ENCODE peak calls at places on chromosomes 4 and X, in four cellular contexts. J is breast epithelium, D is cardiac muscle cell, X is transverse colon. Z is an unnamed sample.

GRCh38 chr4:110142461-110142860 is 56.0 kb downstream of the ELOVL6 start:
- DNase-seq in J (no peak), D (no peak), X (no peak), Z (no peak)

GRCh38 chr4:168218663-168219062 is 99.9 kb downstream of the DDX60 start:
- DNase-seq in J (no peak), D (peak), X (no peak), Z (no peak)

GRCh38 chr4:25892796-25893195 is 21.2 kb upstream of the SMIM20 start:
- DNase-seq in J (no peak), D (no peak), X (no peak), Z (no peak)

GRCh38 chr4:57131849-57132745 is 21.9 kb upstream of the IGFBP7 start:
- DNase-seq in J (peak), D (peak), X (no peak), Z (no peak)

GRCh38 chr4:114383721-114384120 is 214.9 kb upstream of the UGT8 start:
- DNase-seq in J (no peak), D (peak), X (no peak), Z (no peak)

GRCh38 chrX:126165721-126166401 is at the start of gene DCAF12L2:
- DNase-seq in J (no peak), D (peak), X (no peak), Z (no peak)

GRCh38 chrX:122134291-122134690 is 1049.8 kb upstream of the GRIA3 start:
- DNase-seq in J (no peak), D (no peak), X (no peak), Z (no peak)

GRCh38 chrX:3326721-3327120 is 19.7 kb downstream of the MXRA5 start:
- DNase-seq in J (no peak), D (no peak), X (no peak), Z (no peak)

GRCh38 chr4:79078339-79078738 is 139.1 kb upstream of the PAQR3 start:
- DNase-seq in J (no peak), D (peak), X (no peak), Z (no peak)

GRCh38 chr4:113878718-113879117 is 100.7 kb downstream of the ARSJ start:
- DNase-seq in J (no peak), D (peak), X (no peak), Z (no peak)

GRCh38 chr4:172726001-172726423 is 442.6 kb upstream of the GALNT7 start:
- DNase-seq in J (no peak), D (no peak), X (peak), Z (no peak)

GRCh38 chr4:152217896-152218295 is 318.0 kb downstream of the FBXW7 start:
- DNase-seq in J (no peak), D (no peak), X (no peak), Z (no peak)

GRCh38 chrX:133655262-133655913 is 240.1 kb upstream of the GPC4 start:
- DNase-seq in J (no peak), D (peak), X (no peak), Z (no peak)

GRCh38 chr4:30717208-30718020 is 2.8 kb upstream of the PCDH7 start:
- DNase-seq in J (no peak), D (peak), X (peak), Z (peak)

GRCh38 chr4:30714408-30715031 is 5.6 kb upstream of the PCDH7 start:
- DNase-seq in J (no peak), D (peak), X (peak), Z (peak)

GRCh38 chr4:30718021-30718888 is 1.9 kb upstream of the PCDH7 start:
- DNase-seq in J (no peak), D (peak), X (peak), Z (no peak)

GRCh38 chr4:30716671-30717207 is 3.4 kb upstream of the PCDH7 start:
- DNase-seq in J (no peak), D (peak), X (no peak), Z (peak)

DNA sequence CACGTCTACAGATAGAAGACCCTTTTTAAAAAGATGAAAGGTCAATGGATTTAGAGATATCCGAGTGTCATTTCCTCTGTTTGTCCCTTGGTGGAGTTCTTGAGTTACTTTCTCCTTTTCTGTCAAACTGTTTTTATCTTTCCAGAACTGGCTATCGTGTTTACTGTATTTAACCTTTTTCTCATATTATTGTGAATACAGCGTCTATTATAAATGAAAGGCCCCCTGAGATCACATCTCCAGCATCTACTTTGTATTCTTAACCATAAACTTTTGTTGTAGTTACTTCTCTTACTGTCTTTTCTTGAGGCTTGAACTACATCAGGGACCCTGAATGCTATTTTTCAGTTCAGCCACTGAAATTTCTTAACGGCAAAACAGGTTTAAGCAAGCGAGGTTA is 4.0 kb upstream of the PCDH7 start:
- DNase-seq in J (no peak), D (peak), X (no peak), Z (peak)
- H3K4me3 ChIP-seq in J (no peak), D (peak), X (peak), Z (peak)

GRCh38 chr4:1855334-1856070 is 454 bp downstream of the LETM1 start:
- DNase-seq in J (no peak), D (no peak), X (peak), Z (no peak)

GRCh38 chr4:1856920-1857699 is 1.2 kb upstream of the LETM1 start:
- DNase-seq in J (no peak), D (peak), X (peak), Z (no peak)

GRCh38 chr4:1856071-1856919 is at the start of gene LETM1:
- DNase-seq in J (peak), D (peak), X (peak), Z (peak)

GRCh38 chr4:1859389-1859753 is 3.4 kb upstream of the LETM1 start:
- DNase-seq in J (no peak), D (no peak), X (no peak), Z (no peak)

DNA sequence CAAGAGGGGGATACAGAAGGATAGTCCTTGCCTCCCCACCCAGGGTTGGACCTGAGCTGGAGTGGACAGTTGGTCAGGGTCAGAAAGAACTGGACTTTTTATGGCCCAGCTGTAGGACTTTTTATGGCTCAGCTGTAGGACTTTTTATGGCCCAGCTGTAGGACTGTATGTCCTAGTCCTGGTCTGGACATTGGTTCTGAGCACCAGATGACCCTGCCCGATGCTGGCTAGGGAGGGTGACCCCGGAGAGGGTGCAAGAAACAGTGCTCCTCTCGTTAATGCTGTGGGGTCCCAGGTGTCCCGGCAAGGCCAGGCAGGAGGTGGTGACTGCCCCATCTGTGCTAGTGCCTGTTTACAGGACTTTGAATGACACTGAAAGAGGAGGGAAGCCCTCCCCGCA is 2.0 kb upstream of the LETM1 start:
- DNase-seq in J (no peak), D (no peak), X (peak), Z (no peak)
- H3K4me3 ChIP-seq in J (no peak), D (no peak), X (no peak), Z (no peak)

GRCh38 chr4:76585897-76586360 is 150.9 kb downstream of the SHROOM3 start:
- DNase-seq in J (peak), D (peak), X (peak), Z (no peak)
- H3K4me3 ChIP-seq in J (peak), D (peak), X (peak), Z (no peak)

GRCh38 chr4:6942238-6942800 is 32.7 kb downstream of the TBC1D14 start:
- DNase-seq in J (no peak), D (peak), X (no peak), Z (peak)
- H3K4me3 ChIP-seq in J (no peak), D (no peak), X (no peak), Z (no peak)

GRCh38 chrX:28586891-28587635 is at the start of gene IL1RAPL1:
- DNase-seq in J (no peak), D (peak), X (no peak), Z (no peak)
- H3K4me3 ChIP-seq in J (peak), D (peak), X (peak), Z (no peak)

GRCh38 chr4:38733663-38734062 is 49.1 kb downstream of the TLR10 start:
- DNase-seq in J (no peak), D (no peak), X (no peak), Z (no peak)
- H3K4me3 ChIP-seq in J (no peak), D (no peak), X (no peak), Z (no peak)

GRCh38 chr4:174538876-174539250 is 16.6 kb upstream of the HPGD start:
- DNase-seq in J (no peak), D (no peak), X (no peak), Z (no peak)

GRCh38 chr4:174539571-174539970 is 17.3 kb upstream of the HPGD start:
- DNase-seq in J (no peak), D (no peak), X (no peak), Z (no peak)

GRCh38 chr4:174537634-174538033 is 15.3 kb upstream of the HPGD start:
- DNase-seq in J (no peak), D (no peak), X (no peak), Z (no peak)

GRCh38 chr4:174540175-174540574 is 17.9 kb upstream of the HPGD start:
- DNase-seq in J (no peak), D (no peak), X (no peak), Z (no peak)

DNA sequence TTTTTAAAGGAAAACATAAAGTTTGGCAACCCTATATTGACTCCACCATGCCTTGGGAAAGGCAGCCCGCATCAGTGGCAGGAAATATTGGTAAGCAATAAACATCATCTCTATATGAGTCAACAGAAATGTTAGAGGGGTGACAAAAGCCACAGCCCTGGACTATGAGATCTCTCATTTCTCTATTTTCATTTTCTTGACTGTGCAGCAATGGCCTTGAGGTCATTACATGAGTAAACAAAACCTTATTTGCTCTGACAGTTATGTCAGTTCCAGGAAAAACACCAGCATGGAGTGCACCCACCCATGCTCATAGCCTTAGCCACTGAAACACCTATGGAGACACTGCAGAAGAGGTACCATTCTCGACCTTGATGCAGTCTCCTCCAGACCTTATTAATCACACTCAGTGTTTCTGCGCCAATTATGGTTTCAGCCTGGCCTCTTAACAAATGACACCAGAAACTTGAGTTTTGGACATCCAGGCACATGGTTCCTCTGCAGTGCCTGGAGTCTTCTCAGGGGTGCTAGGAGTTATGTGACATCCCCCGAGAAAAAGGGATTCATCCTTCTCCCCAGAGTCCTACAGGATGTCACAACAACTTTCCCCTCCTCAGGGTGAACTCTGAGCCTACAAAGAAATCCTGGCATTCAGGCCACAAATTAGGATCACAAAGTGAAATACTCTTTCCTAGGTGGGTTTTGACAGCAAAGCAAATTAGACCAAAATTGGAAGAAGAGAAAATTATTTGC is 16.0 kb upstream of the HPGD start:
- DNase-seq in J (no peak), D (no peak), X (no peak), Z (no peak)
- H3K4me3 ChIP-seq in J (no peak), D (no peak), X (no peak), Z (no peak)